ENCODE peak calls at places on chromosomes 3 and 15, in eight cellular contexts. K, N, R, J, P, S, W and U are unnamed samples.

GRCh38 chr3:27596334-27596841 is 112.2 kb upstream of the SLC4A7 start:
- DNase-seq in P (peak; percentile 53), J (no peak), K (no peak), W (no peak), N (peak; percentile 68), R (peak; percentile 54), S (no peak), U (peak; percentile 78)

GRCh38 chr3:125128861-125129501 is 73.2 kb upstream of the HEG1 start:
- DNase-seq in P (no peak), K (no peak), R (peak; percentile 80), W (peak; percentile 48), N (peak; percentile 97), J (peak; percentile 80), S (no peak), U (peak; percentile 96)

GRCh38 chr15:77409259-77410156 is 10.4 kb downstream of the PEAK1 start:
- DNase-seq in S (no peak), K (no peak), R (no peak), N (no peak), J (no peak), P (peak; percentile 57), W (no peak), U (no peak)

GRCh38 chr3:57822686-57823085 is 66.6 kb downstream of the SLMAP start:
- DNase-seq in S (no peak), W (no peak), N (no peak), J (no peak), R (no peak), P (no peak), K (no peak), U (no peak)

GRCh38 chr3:49602049-49602554 is 47.8 kb downstream of the BSN start:
- DNase-seq in J (no peak), S (no peak), N (no peak), K (no peak), R (no peak), P (no peak), W (no peak), U (no peak)

GRCh38 chr3:3105815-3106214 is 4.4 kb downstream of the IL5RA start:
- DNase-seq in J (no peak), K (no peak), N (no peak), R (no peak), W (no peak), P (no peak), S (no peak), U (no peak)

GRCh38 chr3:160935413-160936095 is 169.6 kb downstream of the B3GALNT1 start:
- DNase-seq in W (no peak), S (no peak), P (no peak), R (no peak), K (no peak), N (no peak), J (no peak), U (no peak)

GRCh38 chr15:85462029-85462428 is 81.6 kb downstream of the AKAP13 start:
- DNase-seq in R (no peak), N (no peak), K (no peak), J (no peak), P (no peak), W (no peak), S (no peak), U (no peak)

GRCh38 chr15:92069308-92070244 is 216.1 kb downstream of the SLCO3A1 start:
- DNase-seq in J (peak; percentile 21), S (no peak), N (peak; percentile 55), W (peak; percentile 64), R (peak; percentile 80), K (no peak), P (no peak), U (peak; percentile 84)

GRCh38 chr15:95162069-95162468 is 930.7 kb downstream of the MCTP2 start:
- DNase-seq in S (no peak), J (no peak), P (no peak), K (no peak), W (no peak), R (peak; percentile 73), N (peak; percentile 85), U (peak; percentile 23)

GRCh38 chr15:43795997-43796396 is 3.9 kb downstream of the SERF2 start:
- DNase-seq in W (no peak), P (no peak), N (no peak), J (no peak), R (no peak), K (no peak), S (no peak), U (no peak)

GRCh38 chr3:44235604-44236484 is 5.8 kb upstream of the TOPAZ1 start:
- DNase-seq in P (no peak), J (peak; percentile 63), S (peak; percentile 40), R (peak; percentile 85), N (peak; percentile 87), W (peak; percentile 72), K (no peak), U (peak; percentile 87)

GRCh38 chr15:58165661-58166060 is 27.5 kb downstream of the AQP9 start:
- DNase-seq in K (no peak), J (no peak), W (peak; percentile 32), R (peak; percentile 9), N (no peak), S (no peak), P (no peak), U (peak; percentile 43)

GRCh38 chr3:65888980-65889706 is 149.6 kb downstream of the MAGI1 start:
- DNase-seq in P (peak; percentile 29), N (peak; percentile 97), S (peak; percentile 44), K (no peak), R (peak; percentile 98), W (no peak), J (peak; percentile 93), U (peak; percentile 97)

GRCh38 chr3:82610236-82610635 is 848.8 kb upstream of the GBE1 start:
- DNase-seq in J (no peak), W (no peak), S (no peak), K (no peak), N (no peak), P (no peak), R (no peak), U (no peak)

GRCh38 chr15:22873841-22874240 is 35.4 kb downstream of the NIPA2 start:
- DNase-seq in N (no peak), K (no peak), J (no peak), S (no peak), P (no peak), W (no peak), R (no peak), U (no peak)

GRCh38 chr15:29920515-29920914 is 98.2 kb upstream of the TJP1 start:
- DNase-seq in N (no peak), P (no peak), W (peak; percentile 70), J (no peak), S (no peak), K (no peak), R (peak; percentile 49), U (peak; percentile 28)

GRCh38 chr3:126350502-126351085 is 6.6 kb downstream of the KLF15 start:
- DNase-seq in N (no peak), W (no peak), S (no peak), R (no peak), P (no peak), J (no peak), K (peak; percentile 9), U (no peak)
- H3K4me3 ChIP-seq in N (no peak overlapping the region), W (no peak overlapping the region), S (no peak overlapping the region), R (no peak overlapping the region), P (no peak overlapping the region), J (no peak overlapping the region), K (no peak overlapping the region), U (no peak overlapping the region)

DNA sequence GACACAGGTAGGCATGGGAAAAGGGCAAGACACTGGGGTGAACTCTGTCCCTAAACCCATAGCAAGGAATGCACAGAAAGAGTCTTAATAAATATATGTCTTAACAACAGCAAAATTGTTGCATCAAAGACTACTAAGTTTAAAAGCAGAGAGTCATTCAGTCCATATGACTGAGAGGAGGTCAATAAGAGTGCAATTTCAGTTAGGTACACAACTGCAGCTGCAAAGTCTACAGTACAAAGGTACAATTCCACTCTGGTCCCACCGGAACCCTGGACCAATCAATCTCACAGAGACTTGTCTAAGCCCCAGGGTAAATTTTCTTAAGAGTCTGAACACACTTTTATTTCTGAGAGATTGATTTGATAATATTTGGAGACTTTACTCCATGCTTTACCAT is 6.9 kb downstream of the CP start:
- DNase-seq in R (no peak), W (no peak), P (no peak), J (no peak), K (no peak), S (no peak), N (no peak), U (no peak)
- TF ChIP-seq CTCF in R (no peak), W (no peak), P (no peak), J (no peak), K (no peak), S (no peak), N (no peak), U (no peak)

GRCh38 chr15:55256281-55257013 is 33.2 kb downstream of the RAB27A start:
- DNase-seq in J (no peak), S (no peak), K (no peak), P (no peak), N (no peak), R (peak; percentile 33), W (no peak), U (peak; percentile 25)

GRCh38 chr15:55257014-55257670 is 32.5 kb downstream of the RAB27A start:
- DNase-seq in N (no peak), K (no peak), R (no peak), W (no peak), P (no peak), S (no peak), J (no peak), U (no peak)

GRCh38 chr15:55253580-55253979 is 36.0 kb downstream of the RAB27A start:
- DNase-seq in N (peak; percentile 59), J (no peak), P (no peak), S (no peak), W (no peak), R (peak; percentile 89), K (no peak), U (peak; percentile 83)

GRCh38 chr15:55255714-55256113 is 33.9 kb downstream of the RAB27A start:
- DNase-seq in P (no peak), J (no peak), S (no peak), N (no peak), K (no peak), R (no peak), W (no peak), U (no peak)

DNA sequence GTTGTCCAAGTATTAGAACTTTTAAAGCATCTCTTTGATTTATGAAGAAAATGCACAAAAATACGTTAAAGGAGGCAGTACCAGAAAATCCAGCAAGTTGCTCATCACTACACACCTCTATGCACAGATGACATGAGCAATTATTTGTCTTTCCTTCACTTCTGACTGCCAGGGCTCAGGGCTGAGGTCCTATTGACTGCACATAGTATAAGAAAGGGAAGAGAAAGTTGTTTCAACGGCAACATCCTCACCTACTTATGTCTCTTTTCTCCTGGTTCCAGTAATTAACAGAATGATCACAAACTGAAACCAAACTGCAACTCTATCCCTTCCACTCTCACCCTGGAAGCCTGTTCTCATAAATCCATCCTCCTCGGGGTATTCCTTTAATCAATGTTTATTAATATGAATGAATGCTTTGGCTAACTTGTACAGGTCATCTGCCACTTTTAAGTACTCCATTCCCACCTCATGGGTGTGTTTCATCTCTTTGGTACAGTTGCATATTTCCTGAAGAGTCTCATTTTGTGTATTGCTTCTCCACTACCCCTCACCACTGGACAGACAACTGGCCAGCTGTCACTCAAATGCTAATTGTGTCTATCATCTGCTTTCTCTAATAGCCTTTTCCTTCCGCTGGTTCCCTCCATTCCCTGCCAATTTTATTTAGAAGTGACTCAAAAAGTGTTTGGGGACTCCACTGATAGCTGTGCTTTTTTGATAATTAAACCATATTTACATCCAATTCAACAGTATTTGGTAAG is 34.5 kb downstream of the RAB27A start:
- DNase-seq in K (no peak), N (no peak), S (no peak), P (no peak), R (no peak), J (no peak), W (no peak), U (no peak)
- H3K4me3 ChIP-seq in K (no peak overlapping the region), N (no peak overlapping the region), S (no peak overlapping the region), P (peak overlapping the region; percentile 23), R (peak overlapping the region; percentile 27), J (no peak overlapping the region), W (no peak overlapping the region), U (no peak overlapping the region)

GRCh38 chr3:134333522-134334181 is 40.6 kb downstream of the AMOTL2 start:
- DNase-seq in N (peak; percentile 97), K (no peak), J (peak; percentile 88), S (no peak), P (no peak), R (peak; percentile 70), W (no peak), U (no peak)
- TF ChIP-seq CTCF in N (peak; percentile 51), K (no peak), J (peak; percentile 41), S (no peak), P (no peak), R (peak; percentile 21), W (no peak), U (no peak)